ENCODE peak calls at places on chromosomes 12 and 14, in six cellular contexts. T is fibroblast of lung, N is GM13977, I is mesothelial cell of epicardium, S is ascending aorta, A is IMR-90. W is an unnamed sample.

GRCh38 chr12:80044694-80045046 is 54.7 kb upstream of the OTOGL start:
- DNase-seq in T (peak; percentile 92), N (peak; percentile 8), I (no peak), S (no peak), A (peak; percentile 94), W (no peak)

GRCh38 chr14:65065719-65066118 is 36.6 kb downstream of the MAX start:
- DNase-seq in T (no peak), N (no peak), I (no peak), S (no peak), A (no peak), W (no peak)

GRCh38 chr12:108599948-108600701 is 2.2 kb upstream of the TMEM119 start:
- DNase-seq in T (no peak), N (no peak), I (no peak), S (no peak), A (no peak), W (no peak)

GRCh38 chr14:95549656-95550585 is 15.1 kb downstream of the GLRX5 start:
- DNase-seq in T (no peak), N (no peak), I (no peak), S (no peak), A (no peak), W (no peak)

GRCh38 chr12:70241845-70242244 is 1.4 kb upstream of the CNOT2 start:
- DNase-seq in T (no peak), N (no peak), I (no peak), S (no peak), A (no peak), W (no peak)

GRCh38 chr14:56760164-56760914 is 49.9 kb downstream of the OTX2 start:
- DNase-seq in T (no peak), N (no peak), I (no peak), S (no peak), A (no peak), W (no peak)

GRCh38 chr14:71532349-71532748 is 399.9 kb upstream of the RGS6 start:
- DNase-seq in T (peak; percentile 52), N (no peak), I (no peak), S (no peak), A (peak; percentile 36), W (no peak)

GRCh38 chr12:65528127-65528526 is 249.6 kb downstream of the MSRB3 start:
- DNase-seq in T (no peak), N (no peak), I (no peak), S (no peak), A (no peak), W (no peak)

GRCh38 chr14:30883508-30884294 is 9.3 kb downstream of the COCH start:
- DNase-seq in T (peak; percentile 30), N (no peak), I (no peak), S (no peak), A (peak; percentile 58), W (no peak)

GRCh38 chr14:94356379-94357056 is 31.9 kb downstream of the SERPINA1 start:
- DNase-seq in T (no peak), N (no peak), I (no peak), S (no peak), A (no peak), W (no peak)

GRCh38 chr14:64218344-64219240 is 75.6 kb downstream of the ESR2 start:
- DNase-seq in T (no peak), N (peak; percentile 39), I (no peak), S (no peak), A (no peak), W (no peak)

GRCh38 chr12:85036736-85037135 is 585 bp downstream of the LRRIQ1 start:
- DNase-seq in T (no peak), N (no peak), I (no peak), S (no peak), A (no peak), W (no peak)

GRCh38 chr12:87439990-87440827 is 589.0 kb downstream of the C12orf50 start:
- DNase-seq in T (peak; percentile 92), N (no peak), I (no peak), S (no peak), A (peak; percentile 93), W (no peak)

GRCh38 chr12:131072446-131073230 is 118.9 kb downstream of the ADGRD1 start:
- DNase-seq in T (no peak), N (no peak), I (no peak), S (no peak), A (no peak), W (no peak)

GRCh38 chr14:32349322-32349721 is 20.2 kb downstream of the AKAP6 start:
- DNase-seq in T (no peak), N (no peak), I (no peak), S (no peak), A (no peak), W (no peak)

GRCh38 chr14:96705422-96706092 is 91.6 kb upstream of the VRK1 start:
- DNase-seq in T (no peak), N (no peak), I (no peak), S (no peak), A (no peak), W (no peak)

GRCh38 chr12:113092478-113093408 is 36.2 kb downstream of the DTX1 start:
- DNase-seq in T (no peak), N (peak; percentile 76), I (no peak), S (no peak), A (no peak), W (no peak)

GRCh38 chr14:23396781-23397407 is 11.2 kb downstream of the MYH6 start:
- DNase-seq in T (no peak), N (no peak), I (no peak), S (no peak), A (no peak), W (no peak)

GRCh38 chr14:23389396-23389795 is 12.6 kb downstream of the CMTM5 start:
- DNase-seq in T (no peak), N (no peak), I (no peak), S (no peak), A (no peak), W (no peak)

GRCh38 chr14:23396126-23396525 is 11.9 kb downstream of the MYH6 start:
- DNase-seq in T (no peak), N (no peak), I (no peak), S (no peak), A (no peak), W (no peak)

GRCh38 chr14:23388996-23389395 is 12.2 kb downstream of the CMTM5 start:
- DNase-seq in T (no peak), N (no peak), I (no peak), S (no peak), A (no peak), W (no peak)

DNA sequence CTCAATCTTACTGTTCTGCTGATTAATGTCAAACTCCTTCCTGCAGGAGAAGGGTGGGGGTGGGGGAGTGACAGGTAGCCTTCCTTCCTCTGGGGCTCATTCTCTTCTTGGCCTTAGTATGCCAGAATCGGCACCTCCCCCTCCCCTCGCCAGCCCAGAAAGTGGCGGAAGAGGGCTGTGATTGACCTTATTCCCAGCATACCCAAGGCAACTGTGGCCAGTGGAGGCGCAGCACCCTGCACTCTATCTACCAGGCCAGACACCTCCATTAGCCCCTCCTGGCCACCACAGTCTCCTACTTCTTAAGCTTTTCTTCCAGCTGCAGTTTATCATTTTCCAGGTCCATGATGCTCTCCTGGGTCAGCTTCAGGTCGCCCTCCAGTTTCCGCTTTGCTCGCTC is 15.5 kb downstream of the MYH6 start:
- DNase-seq in T (no peak), N (no peak), I (no peak), S (no peak), A (no peak), W (no peak)
- TF ChIP-seq CTCF in T (no peak), N (no peak), I (no peak), S (no peak), A (no peak), W (no peak)

GRCh38 chr12:48032597-48032996 is 28.3 kb upstream of the COL2A1 start:
- DNase-seq in T (no peak), N (no peak), I (no peak), S (no peak), A (peak; percentile 4), W (no peak)

GRCh38 chr12:48029401-48029770 is 25.1 kb upstream of the COL2A1 start:
- DNase-seq in T (no peak), N (no peak), I (no peak), S (no peak), A (no peak), W (no peak)

GRCh38 chr12:48028541-48029400 is 24.5 kb upstream of the COL2A1 start:
- DNase-seq in T (no peak), N (no peak), I (no peak), S (no peak), A (no peak), W (no peak)

GRCh38 chr12:48031135-48031960 is 27.1 kb upstream of the COL2A1 start:
- DNase-seq in T (no peak), N (no peak), I (no peak), S (no peak), A (no peak), W (no peak)

DNA sequence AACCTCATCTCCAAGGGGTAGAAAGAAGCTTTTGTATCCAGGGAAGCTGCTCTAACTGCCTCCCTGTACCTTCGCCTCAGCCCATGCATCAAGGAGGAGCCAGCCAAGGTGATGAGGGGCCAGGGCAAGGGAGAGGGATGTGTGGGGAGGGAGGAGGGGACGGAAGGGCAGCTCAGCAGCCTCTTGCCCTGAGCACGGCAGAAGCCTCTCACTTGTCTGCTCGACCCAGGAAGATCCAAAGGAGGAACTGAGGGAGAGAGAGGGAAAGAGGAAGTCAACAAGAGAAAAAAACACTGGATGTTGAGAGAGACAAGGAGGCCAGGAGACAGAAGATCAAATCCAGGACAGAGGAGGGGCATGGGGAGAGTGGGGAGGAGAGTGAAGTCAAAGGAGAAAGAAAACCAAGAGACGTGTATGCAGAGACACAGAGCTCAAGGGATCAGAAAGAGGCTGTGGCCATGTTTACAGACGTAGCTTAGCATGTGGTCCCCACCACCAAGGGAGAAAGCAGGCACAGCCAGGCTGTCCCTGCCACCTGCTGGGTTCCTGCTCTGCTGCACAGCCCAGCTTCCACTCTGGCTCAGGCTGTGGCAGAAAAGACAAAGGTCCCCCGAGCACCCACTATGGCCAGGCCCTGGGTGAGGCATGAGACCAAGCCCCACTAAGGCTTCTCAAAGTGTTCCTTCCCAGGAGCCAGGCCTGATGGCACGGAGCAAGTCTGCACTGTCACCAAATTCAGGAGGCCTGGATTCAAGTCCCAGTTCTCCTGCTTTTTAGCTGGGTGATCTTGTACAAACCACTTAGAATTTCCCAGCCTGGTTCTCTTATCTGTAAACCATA is 25.8 kb upstream of the COL2A1 start:
- DNase-seq in T (no peak), N (no peak), I (no peak), S (no peak), A (no peak), W (no peak)
- TF ChIP-seq CTCF in T (no peak), N (no peak), I (no peak), S (no peak), A (no peak), W (no peak)

GRCh38 chr12:109764123-109764522 is 50.5 kb downstream of the FAM222A start:
- DNase-seq in T (no peak), N (no peak), I (no peak), S (no peak), A (no peak), W (no peak)
- TF ChIP-seq CTCF in T (no peak), N (no peak), I (no peak), S (no peak), A (no peak), W (no peak)

DNA sequence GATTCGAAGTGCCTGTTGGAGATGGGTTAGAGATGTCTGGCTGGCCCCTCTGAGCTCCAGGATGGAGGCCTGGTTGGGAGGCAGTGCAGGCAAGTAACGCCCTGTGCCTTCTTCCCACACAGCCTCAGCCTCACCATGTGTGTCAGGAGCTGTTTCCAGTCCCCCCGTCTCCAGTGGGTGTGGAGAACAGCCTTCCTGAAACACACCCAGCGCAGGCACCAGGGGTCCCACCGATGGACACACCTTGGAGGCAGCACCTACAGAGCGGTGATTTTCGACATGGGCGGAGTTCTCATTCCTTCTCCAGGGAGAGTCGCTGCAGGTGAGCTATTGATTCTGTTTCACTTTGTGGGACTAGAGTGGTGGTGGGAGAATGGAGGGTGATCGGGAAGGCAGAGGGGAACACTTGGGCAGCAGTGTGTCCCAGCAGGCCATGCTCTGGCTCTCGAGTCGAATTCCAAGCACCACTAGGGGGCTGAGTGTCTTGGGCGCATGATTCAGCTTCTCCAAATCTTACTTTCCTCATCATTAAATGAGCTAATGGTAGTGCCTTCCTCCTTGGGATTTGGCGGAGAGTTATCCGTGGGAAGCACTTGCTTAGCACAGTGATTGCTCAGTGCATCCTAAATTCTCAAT is 6.8 kb downstream of the ACAD10 start:
- DNase-seq in T (no peak), N (no peak), I (no peak), S (no peak), A (peak; percentile 15), W (no peak)
- TF ChIP-seq CTCF in T (no peak), N (peak; percentile 29), I (no peak), S (no peak), A (no peak), W (no peak)

W was measured in esophagus squamous epithelium.